ENCODE peak calls at places on chromosomes 12 and 14, in seven cellular contexts. Q is lung, W is kidney, V is kidney epithelial cell, R is cardiac muscle cell, L is AG04450, E is foreskin fibroblast. Z is an unnamed sample.

GRCh38 chr12:49232940-49233841 is 31.7 kb upstream of the TUBA1C start:
- DNase-seq in Q (peak; percentile 40), W (peak; percentile 86), V (no peak), R (peak; percentile 92), L (no peak), E (no peak), Z (peak; percentile 86)

GRCh38 chr12:124296295-124296915 is 1.5 kb downstream of the RFLNA start:
- DNase-seq in Q (no peak), W (peak; percentile 65), V (no peak), R (no peak), L (no peak), E (no peak), Z (no peak)

GRCh38 chr12:1277905-1278304 is 286.9 kb downstream of the ERC1 start:
- DNase-seq in Q (no peak), W (no peak), V (no peak), R (peak; percentile 75), L (no peak), E (no peak), Z (no peak)

GRCh38 chr14:25132734-25133422 is 82.9 kb upstream of the STXBP6 start:
- DNase-seq in Q (peak; percentile 50), W (peak; percentile 79), V (no peak), R (peak; percentile 76), L (no peak), E (peak; percentile 55), Z (no peak)

GRCh38 chr12:70292017-70292776 is 49.0 kb downstream of the CNOT2 start:
- DNase-seq in Q (no peak), W (no peak), V (no peak), R (no peak), L (no peak), E (no peak), Z (no peak)

GRCh38 chr12:106245767-106246166 is 2.1 kb downstream of the CKAP4 start:
- DNase-seq in Q (peak; percentile 78), W (no peak), V (no peak), R (no peak), L (no peak), E (peak; percentile 42), Z (peak; percentile 59)

GRCh38 chr14:101070540-101071492 is 167.3 kb upstream of the RTL1 start:
- DNase-seq in Q (no peak), W (no peak), V (no peak), R (no peak), L (no peak), E (no peak), Z (peak; percentile 80)

GRCh38 chr12:27966870-27967269 is 5.7 kb downstream of the PTHLH start:
- DNase-seq in Q (no peak), W (no peak), V (peak; percentile 94), R (no peak), L (peak; percentile 92), E (peak; percentile 88), Z (no peak)

GRCh38 chr12:101793401-101793800 is 37.4 kb downstream of the GNPTAB start:
- DNase-seq in Q (no peak), W (no peak), V (peak; percentile 77), R (no peak), L (no peak), E (peak; percentile 47), Z (no peak)

DNA sequence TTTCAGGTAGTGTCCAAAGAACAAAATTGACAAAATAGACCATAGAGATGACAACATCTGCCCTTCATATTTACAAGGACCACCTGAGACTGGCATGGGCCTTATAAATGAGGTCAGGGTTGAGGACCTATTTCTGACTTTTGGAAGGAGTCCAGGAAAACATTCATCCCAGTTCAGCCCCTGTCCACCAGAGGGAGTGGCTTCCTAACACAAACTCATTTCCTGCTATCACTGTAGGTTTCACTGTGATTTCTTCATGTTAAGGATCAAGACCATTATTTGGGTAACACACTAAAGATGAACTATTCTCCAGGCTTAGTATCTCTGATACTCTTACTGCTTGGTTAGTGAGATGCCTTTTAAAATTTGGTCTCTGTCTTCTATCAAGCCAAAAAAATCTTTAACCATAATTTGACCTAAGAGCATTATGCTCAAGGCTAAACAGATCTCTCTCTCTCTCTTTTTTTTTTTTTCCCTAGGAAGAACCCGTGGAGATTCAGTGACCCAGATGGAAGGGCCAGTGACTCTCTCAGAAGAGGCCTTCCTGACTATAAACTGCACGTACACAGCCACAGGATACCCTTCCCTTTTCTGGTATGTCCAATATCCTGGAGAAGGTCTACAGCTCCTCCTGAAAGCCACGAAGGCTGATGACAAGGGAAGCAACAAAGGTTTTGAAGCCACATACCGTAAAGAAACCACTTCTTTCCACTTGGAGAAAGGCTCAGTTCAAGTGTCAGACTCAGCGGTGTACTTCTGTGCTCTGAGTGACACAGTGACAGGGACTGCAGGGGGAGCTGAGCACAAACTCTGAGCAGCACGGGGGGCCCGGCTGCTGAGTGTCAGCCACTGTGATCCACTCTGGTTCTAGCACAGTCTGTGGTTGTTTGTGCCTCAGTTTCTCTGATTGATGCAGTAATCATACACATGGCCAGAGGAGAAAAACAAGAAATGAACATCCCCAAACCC is 267.6 kb upstream of the OR4E1 start:
- DNase-seq in Q (no peak), W (no peak), V (no peak), R (peak; percentile 56), L (no peak), E (no peak), Z (no peak)
- TF ChIP-seq CTCF in Q (no peak), W (peak; percentile 9), V (peak; percentile 59), R (peak; percentile 42), L (peak; percentile 42), E (peak; percentile 19), Z (peak; percentile 31)

GRCh38 chr14:64724578-64724930 is 20.3 kb downstream of the PLEKHG3 start:
- DNase-seq in Q (no peak), W (peak; percentile 55), V (no peak), R (no peak), L (no peak), E (no peak), Z (no peak)

GRCh38 chr14:64727551-64728071 is 23.4 kb downstream of the PLEKHG3 start:
- DNase-seq in Q (no peak), W (peak; percentile 78), V (no peak), R (no peak), L (no peak), E (no peak), Z (no peak)

GRCh38 chr14:64725360-64725815 is 21.2 kb downstream of the PLEKHG3 start:
- DNase-seq in Q (no peak), W (peak; percentile 63), V (no peak), R (peak; percentile 63), L (no peak), E (no peak), Z (no peak)

GRCh38 chr14:64726585-64726890 is 22.3 kb downstream of the PLEKHG3 start:
- DNase-seq in Q (no peak), W (peak; percentile 90), V (peak; percentile 79), R (no peak), L (no peak), E (no peak), Z (no peak)

DNA sequence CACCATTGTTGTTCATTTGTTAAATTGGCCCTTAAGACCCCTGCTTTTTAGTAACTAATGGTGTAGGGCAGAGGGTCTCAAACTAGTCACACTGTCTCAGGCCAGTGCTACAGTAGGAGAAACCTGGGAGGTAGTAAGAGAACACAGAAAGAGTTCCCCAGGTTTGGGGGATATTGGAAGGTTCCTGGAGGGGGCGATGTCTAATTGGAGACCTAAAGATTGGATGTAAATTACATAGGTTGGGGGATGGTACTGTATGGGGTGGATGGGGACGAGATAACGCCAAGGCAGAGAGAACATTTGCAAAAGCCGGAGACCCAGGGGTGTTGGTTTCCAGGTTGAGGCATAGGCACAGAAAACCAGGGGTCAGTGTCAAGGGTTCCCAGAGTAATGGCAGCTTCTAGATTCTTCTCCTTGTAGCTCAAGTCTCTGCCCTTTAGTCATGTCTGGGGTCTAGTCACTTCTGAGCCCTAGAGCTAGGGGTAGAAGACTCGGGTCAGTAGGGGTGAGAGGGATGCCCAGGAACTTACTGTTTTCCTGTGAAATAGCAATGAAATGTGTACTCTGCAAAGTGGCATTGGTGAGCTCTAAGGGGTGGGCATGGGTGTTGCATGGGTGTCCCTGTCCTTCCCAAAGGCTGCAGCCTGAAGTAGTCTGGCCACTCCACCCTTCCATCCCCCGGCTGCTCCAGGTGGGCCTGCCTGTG is 21.8 kb downstream of the PLEKHG3 start:
- DNase-seq in Q (no peak), W (no peak), V (no peak), R (no peak), L (no peak), E (no peak), Z (no peak)
- TF ChIP-seq CTCF in Q (no peak), W (no peak), V (no peak), R (no peak), L (no peak), E (no peak), Z (no peak)

DNA sequence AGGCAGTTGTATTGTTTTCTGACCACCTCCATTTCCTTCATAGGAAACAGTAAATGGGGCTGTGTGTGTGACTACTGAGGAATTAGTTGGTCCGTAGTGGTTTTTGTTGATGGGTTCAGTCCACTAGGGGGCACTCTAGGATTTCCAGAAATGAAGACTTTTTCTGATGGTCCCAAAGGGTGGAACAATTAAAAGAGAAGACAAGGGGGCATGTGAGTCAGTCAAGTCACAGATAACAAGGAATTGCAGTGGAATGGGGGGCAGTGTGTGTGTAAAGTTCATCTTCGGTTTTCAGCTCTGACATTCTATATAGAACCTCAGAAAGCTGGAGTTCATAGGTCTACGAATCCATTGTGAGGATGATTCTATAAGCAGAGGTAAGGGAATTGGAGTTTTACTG is 186.6 kb upstream of the OR4E1 start:
- DNase-seq in Q (no peak), W (no peak), V (no peak), R (peak; percentile 23), L (no peak), E (no peak), Z (no peak)
- TF ChIP-seq CTCF in Q (no peak), W (peak; percentile 3), V (peak; percentile 37), R (peak; percentile 53), L (peak; percentile 28), E (peak; percentile 9), Z (peak; percentile 21)

GRCh38 chr14:34003052-34003668 is 52.3 kb upstream of the EGLN3 start:
- DNase-seq in Q (no peak), W (no peak), V (no peak), R (peak; percentile 8), L (no peak), E (no peak), Z (no peak)

GRCh38 chr14:33997611-33998010 is 46.7 kb upstream of the EGLN3 start:
- DNase-seq in Q (no peak), W (no peak), V (no peak), R (no peak), L (no peak), E (no peak), Z (no peak)

GRCh38 chr14:33998263-33998662 is 47.4 kb upstream of the EGLN3 start:
- DNase-seq in Q (no peak), W (no peak), V (no peak), R (no peak), L (no peak), E (no peak), Z (no peak)

GRCh38 chr14:33999771-34000291 is 49.0 kb upstream of the EGLN3 start:
- DNase-seq in Q (no peak), W (no peak), V (no peak), R (no peak), L (no peak), E (no peak), Z (no peak)

GRCh38 chr14:34000396-34000795 is 49.5 kb upstream of the EGLN3 start:
- DNase-seq in Q (no peak), W (no peak), V (no peak), R (no peak), L (no peak), E (no peak), Z (no peak)
- TF ChIP-seq CTCF in Q (no peak), W (no peak), V (no peak), R (no peak), L (no peak), E (no peak), Z (no peak)

GRCh38 chr12:54169036-54169435 is 19.7 kb downstream of the SMUG1 start:
- DNase-seq in Q (no peak), W (peak; percentile 22), V (no peak), R (no peak), L (no peak), E (no peak), Z (no peak)
- TF ChIP-seq CTCF in Q (no peak), W (no peak), V (no peak), R (no peak), L (peak; percentile 17), E (no peak), Z (no peak)